ENCODE peak calls at places on chromosomes 3 and 15, in seven cellular contexts. One of them, this sample, is unnamed.

GRCh38 chr3:39376929-39377634 is 6.1 kb upstream of the SLC25A38 start:
- DNase-seq in heart right ventricle: no peak
- DNase-seq in fibroblast of lung: no peak
- DNase-seq in HFF-Myc: no peak
- DNase-seq in neural progenitor cell: no peak
- DNase-seq in IMR-90: no peak
- DNase-seq in MM.1S: no peak
- DNase-seq in this sample: no peak

GRCh38 chr3:47399531-47400270 is 18.9 kb downstream of the PTPN23 start:
- DNase-seq in heart right ventricle: no peak
- DNase-seq in fibroblast of lung: no peak
- DNase-seq in HFF-Myc: no peak
- DNase-seq in neural progenitor cell: no peak
- DNase-seq in IMR-90: peak; percentile 32
- DNase-seq in MM.1S: no peak
- DNase-seq in this sample: no peak

GRCh38 chr3:197428117-197428761 is 127.5 kb downstream of the BDH1 start:
- DNase-seq in heart right ventricle: peak; percentile 35
- DNase-seq in fibroblast of lung: peak; percentile 84
- DNase-seq in HFF-Myc: peak; percentile 12
- DNase-seq in neural progenitor cell: peak; percentile 47
- DNase-seq in IMR-90: peak; percentile 36
- DNase-seq in MM.1S: no peak
- DNase-seq in this sample: peak; percentile 51

GRCh38 chr15:77576538-77576937 is 56.2 kb downstream of the LINGO1 start:
- DNase-seq in heart right ventricle: no peak
- DNase-seq in fibroblast of lung: no peak
- DNase-seq in HFF-Myc: no peak
- DNase-seq in neural progenitor cell: no peak
- DNase-seq in IMR-90: no peak
- DNase-seq in MM.1S: no peak
- DNase-seq in this sample: no peak

GRCh38 chr3:11099306-11099705 is 55.0 kb upstream of the HRH1 start:
- DNase-seq in heart right ventricle: no peak
- DNase-seq in fibroblast of lung: peak; percentile 35
- DNase-seq in HFF-Myc: no peak
- DNase-seq in neural progenitor cell: no peak
- DNase-seq in IMR-90: no peak
- DNase-seq in MM.1S: no peak
- DNase-seq in this sample: no peak

GRCh38 chr3:28951773-28952556 is 328.9 kb upstream of the RBMS3 start:
- DNase-seq in heart right ventricle: no peak
- DNase-seq in fibroblast of lung: no peak
- DNase-seq in HFF-Myc: no peak
- DNase-seq in neural progenitor cell: no peak
- DNase-seq in IMR-90: no peak
- DNase-seq in MM.1S: no peak
- DNase-seq in this sample: no peak

GRCh38 chr3:124456506-124456905 is 273.7 kb upstream of the UMPS start:
- DNase-seq in heart right ventricle: peak; percentile 9
- DNase-seq in fibroblast of lung: no peak
- DNase-seq in HFF-Myc: no peak
- DNase-seq in neural progenitor cell: no peak
- DNase-seq in IMR-90: no peak
- DNase-seq in MM.1S: no peak
- DNase-seq in this sample: peak; percentile 49

GRCh38 chr3:169913270-169913780 is 2.0 kb downstream of the SAMD7 start:
- DNase-seq in heart right ventricle: no peak
- DNase-seq in fibroblast of lung: no peak
- DNase-seq in HFF-Myc: no peak
- DNase-seq in neural progenitor cell: no peak
- DNase-seq in IMR-90: no peak
- DNase-seq in MM.1S: no peak
- DNase-seq in this sample: no peak

GRCh38 chr3:45596290-45596791 is 1.8 kb downstream of the LIMD1 start:
- DNase-seq in heart right ventricle: no peak
- DNase-seq in fibroblast of lung: no peak
- DNase-seq in HFF-Myc: no peak
- DNase-seq in neural progenitor cell: no peak
- DNase-seq in IMR-90: no peak
- DNase-seq in MM.1S: peak; percentile 50
- DNase-seq in this sample: no peak

GRCh38 chr3:187714404-187714979 is 12.1 kb upstream of the RTP2 start:
- DNase-seq in heart right ventricle: peak; percentile 80
- DNase-seq in fibroblast of lung: peak; percentile 58
- DNase-seq in HFF-Myc: no peak
- DNase-seq in neural progenitor cell: peak; percentile 78
- DNase-seq in IMR-90: peak; percentile 73
- DNase-seq in MM.1S: peak; percentile 82
- DNase-seq in this sample: peak; percentile 71

GRCh38 chr3:123951522-123952447 is 9.2 kb downstream of the CCDC14 start:
- DNase-seq in heart right ventricle: no peak
- DNase-seq in fibroblast of lung: peak; percentile 16
- DNase-seq in HFF-Myc: no peak
- DNase-seq in neural progenitor cell: no peak
- DNase-seq in IMR-90: peak; percentile 33
- DNase-seq in MM.1S: no peak
- DNase-seq in this sample: no peak

GRCh38 chr3:45124379-45124778 is 21.8 kb downstream of the CDCP1 start:
- DNase-seq in heart right ventricle: no peak
- DNase-seq in fibroblast of lung: peak; percentile 98
- DNase-seq in HFF-Myc: peak; percentile 77
- DNase-seq in neural progenitor cell: no peak
- DNase-seq in IMR-90: peak; percentile 94
- DNase-seq in MM.1S: no peak
- DNase-seq in this sample: peak; percentile 85

GRCh38 chr15:49876401-49877038 is 242.5 kb downstream of the ATP8B4 start:
- DNase-seq in heart right ventricle: peak; percentile 29
- DNase-seq in fibroblast of lung: no peak
- DNase-seq in HFF-Myc: no peak
- DNase-seq in neural progenitor cell: peak; percentile 45
- DNase-seq in IMR-90: no peak
- DNase-seq in MM.1S: peak; percentile 10
- DNase-seq in this sample: no peak

GRCh38 chr15:60477991-60478632 is 830 bp downstream of the ICE2 start:
- DNase-seq in heart right ventricle: peak; percentile 23
- DNase-seq in fibroblast of lung: peak; percentile 62
- DNase-seq in HFF-Myc: no peak
- DNase-seq in neural progenitor cell: peak; percentile 9
- DNase-seq in IMR-90: peak; percentile 49
- DNase-seq in MM.1S: peak; percentile 36
- DNase-seq in this sample: peak; percentile 50

GRCh38 chr15:49441816-49442215 is 18.8 kb downstream of the FGF7 start:
- DNase-seq in heart right ventricle: no peak
- DNase-seq in fibroblast of lung: no peak
- DNase-seq in HFF-Myc: no peak
- DNase-seq in neural progenitor cell: no peak
- DNase-seq in IMR-90: no peak
- DNase-seq in MM.1S: no peak
- DNase-seq in this sample: no peak

GRCh38 chr15:49083471-49084284 is 37.4 kb upstream of the SECISBP2L start:
- DNase-seq in heart right ventricle: no peak
- DNase-seq in fibroblast of lung: peak; percentile 73
- DNase-seq in HFF-Myc: peak; percentile 6
- DNase-seq in neural progenitor cell: no peak
- DNase-seq in IMR-90: peak; percentile 85
- DNase-seq in MM.1S: no peak
- DNase-seq in this sample: no peak

GRCh38 chr3:55443346-55443745 is 43.8 kb downstream of the WNT5A start:
- DNase-seq in heart right ventricle: no peak
- DNase-seq in fibroblast of lung: no peak
- DNase-seq in HFF-Myc: no peak
- DNase-seq in neural progenitor cell: no peak
- DNase-seq in IMR-90: no peak
- DNase-seq in MM.1S: no peak
- DNase-seq in this sample: no peak

GRCh38 chr15:62895139-62895866 is 147.2 kb upstream of the TPM1 start:
- DNase-seq in heart right ventricle: peak; percentile 51
- DNase-seq in fibroblast of lung: peak; percentile 95
- DNase-seq in HFF-Myc: no peak
- DNase-seq in neural progenitor cell: no peak
- DNase-seq in IMR-90: peak; percentile 88
- DNase-seq in MM.1S: no peak
- DNase-seq in this sample: peak; percentile 92

GRCh38 chr3:182117583-182117982 is 405.9 kb downstream of the SOX2 start:
- DNase-seq in heart right ventricle: no peak
- DNase-seq in fibroblast of lung: peak; percentile 49
- DNase-seq in HFF-Myc: no peak
- DNase-seq in neural progenitor cell: no peak
- DNase-seq in IMR-90: no peak
- DNase-seq in MM.1S: no peak
- DNase-seq in this sample: no peak

GRCh38 chr3:176328198-176328597 is 869.1 kb downstream of the TBL1XR1 start:
- DNase-seq in heart right ventricle: no peak
- DNase-seq in fibroblast of lung: no peak
- DNase-seq in HFF-Myc: no peak
- DNase-seq in neural progenitor cell: no peak
- DNase-seq in IMR-90: no peak
- DNase-seq in MM.1S: no peak
- DNase-seq in this sample: no peak

GRCh38 chr3:63986147-63986546 is 37.1 kb downstream of the PSMD6 start:
- DNase-seq in heart right ventricle: no peak
- DNase-seq in fibroblast of lung: no peak
- DNase-seq in HFF-Myc: no peak
- DNase-seq in neural progenitor cell: peak; percentile 41
- DNase-seq in IMR-90: no peak
- DNase-seq in MM.1S: no peak
- DNase-seq in this sample: no peak
- TF ChIP-seq CTCF in heart right ventricle: no peak
- TF ChIP-seq CTCF in fibroblast of lung: no peak
- TF ChIP-seq CTCF in HFF-Myc: no peak
- TF ChIP-seq CTCF in neural progenitor cell: no peak
- TF ChIP-seq CTCF in IMR-90: no peak
- TF ChIP-seq CTCF in MM.1S: no peak
- TF ChIP-seq CTCF in this sample: no peak

DNA sequence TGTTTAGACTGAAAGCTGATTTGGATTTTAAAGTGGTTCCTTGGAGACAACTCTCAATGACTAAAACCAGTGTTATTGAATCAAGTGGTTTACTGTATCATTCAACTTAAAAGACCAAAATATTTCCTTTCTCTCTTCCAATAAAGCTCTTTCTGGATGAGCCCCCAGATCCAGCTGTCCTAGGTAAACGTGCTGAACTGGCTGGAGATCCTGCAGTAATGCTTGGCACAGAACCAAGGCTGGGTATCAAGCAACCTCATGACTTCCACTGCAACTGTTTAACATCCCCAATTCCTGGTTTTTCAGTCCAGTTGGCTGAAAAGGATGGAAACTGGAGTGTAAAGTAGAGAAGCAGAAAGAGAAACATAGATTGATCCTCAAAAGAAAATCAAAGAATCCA is 28.9 kb downstream of the SEC22C start:
- DNase-seq in heart right ventricle: no peak
- DNase-seq in fibroblast of lung: no peak
- DNase-seq in HFF-Myc: no peak
- DNase-seq in neural progenitor cell: no peak
- DNase-seq in IMR-90: no peak
- DNase-seq in MM.1S: no peak
- DNase-seq in this sample: no peak
- H3K4me3 ChIP-seq in heart right ventricle: no peak overlapping the region
- H3K4me3 ChIP-seq in fibroblast of lung: no peak overlapping the region
- H3K4me3 ChIP-seq in HFF-Myc: no peak overlapping the region
- H3K4me3 ChIP-seq in neural progenitor cell: no peak overlapping the region
- H3K4me3 ChIP-seq in IMR-90: no peak overlapping the region
- H3K4me3 ChIP-seq in MM.1S: no peak overlapping the region
- H3K4me3 ChIP-seq in this sample: no peak overlapping the region

GRCh38 chr15:34435658-34436057 is 1.9 kb downstream of the GOLGA8A start:
- DNase-seq in heart right ventricle: no peak
- DNase-seq in fibroblast of lung: no peak
- DNase-seq in HFF-Myc: no peak
- DNase-seq in neural progenitor cell: peak; percentile 3
- DNase-seq in IMR-90: no peak
- DNase-seq in MM.1S: no peak
- DNase-seq in this sample: no peak

GRCh38 chr15:34437687-34438086 is at the start of gene GOLGA8A:
- DNase-seq in heart right ventricle: peak; percentile 56
- DNase-seq in fibroblast of lung: peak; percentile 67
- DNase-seq in HFF-Myc: peak; percentile 38
- DNase-seq in neural progenitor cell: peak; percentile 89
- DNase-seq in IMR-90: peak; percentile 51
- DNase-seq in MM.1S: peak; percentile 94
- DNase-seq in this sample: peak; percentile 65

GRCh38 chr15:34434627-34435305 is 2.8 kb downstream of the GOLGA8A start:
- DNase-seq in heart right ventricle: no peak
- DNase-seq in fibroblast of lung: no peak
- DNase-seq in HFF-Myc: no peak
- DNase-seq in neural progenitor cell: no peak
- DNase-seq in IMR-90: no peak
- DNase-seq in MM.1S: no peak
- DNase-seq in this sample: no peak

GRCh38 chr15:34436126-34436955 is 1.3 kb downstream of the GOLGA8A start:
- DNase-seq in heart right ventricle: no peak
- DNase-seq in fibroblast of lung: peak; percentile 17
- DNase-seq in HFF-Myc: no peak
- DNase-seq in neural progenitor cell: peak; percentile 27
- DNase-seq in IMR-90: no peak
- DNase-seq in MM.1S: peak; percentile 12
- DNase-seq in this sample: peak; percentile 6

DNA sequence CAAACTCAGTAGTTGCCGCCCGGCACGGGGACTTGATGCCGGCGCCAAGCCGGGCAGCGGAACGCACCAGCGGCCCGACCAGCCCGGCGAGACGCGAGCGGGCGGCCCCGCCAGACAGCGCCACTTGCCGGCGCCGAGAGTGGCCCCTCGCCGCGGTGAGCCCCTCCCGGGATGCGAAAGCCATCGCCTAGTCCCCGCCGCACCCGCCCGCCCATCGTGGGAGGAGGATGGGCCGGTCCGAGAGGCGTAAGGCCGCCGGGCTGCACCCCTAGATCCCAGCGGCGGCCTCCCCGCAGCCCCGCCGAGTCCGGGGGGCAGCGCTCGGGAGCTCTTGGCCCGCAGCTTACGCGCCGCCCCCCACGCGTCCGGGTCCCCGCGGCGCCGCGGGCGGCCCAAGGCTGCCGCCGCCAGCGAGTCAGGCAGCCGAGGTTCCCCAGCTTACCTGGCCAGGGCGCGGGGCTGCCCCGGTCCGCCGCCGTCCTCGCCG is 609 bp downstream of the GOLGA8A start:
- DNase-seq in heart right ventricle: peak; percentile 19
- DNase-seq in fibroblast of lung: peak; percentile 56
- DNase-seq in HFF-Myc: no peak
- DNase-seq in neural progenitor cell: peak; percentile 82
- DNase-seq in IMR-90: peak; percentile 4
- DNase-seq in MM.1S: peak; percentile 65
- DNase-seq in this sample: peak; percentile 32
- TF ChIP-seq CTCF in heart right ventricle: peak; percentile 42
- TF ChIP-seq CTCF in fibroblast of lung: no peak
- TF ChIP-seq CTCF in HFF-Myc: no peak
- TF ChIP-seq CTCF in neural progenitor cell: peak; percentile 31
- TF ChIP-seq CTCF in IMR-90: no peak
- TF ChIP-seq CTCF in MM.1S: peak; percentile 23
- TF ChIP-seq CTCF in this sample: peak; percentile 3

DNA sequence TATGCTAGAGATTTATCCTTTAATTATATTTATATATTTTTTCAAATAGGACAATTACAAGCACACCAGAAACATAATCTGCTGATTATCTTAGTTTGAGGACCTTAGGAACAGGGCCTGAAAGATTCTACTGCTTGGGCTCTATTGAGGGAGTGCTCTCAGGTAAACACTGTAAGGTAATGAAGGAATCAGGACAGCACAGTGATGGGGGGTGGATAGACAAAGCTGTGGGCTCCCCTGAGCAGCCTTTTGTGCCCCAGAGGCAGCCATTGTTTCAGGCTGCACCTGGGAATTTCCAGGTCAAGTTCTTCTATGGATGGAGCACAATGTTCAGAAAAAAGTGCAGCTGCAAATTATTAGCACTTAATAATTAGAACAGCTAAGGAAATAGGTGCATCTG is 848.0 kb upstream of the CADM2 start:
- DNase-seq in heart right ventricle: no peak
- DNase-seq in fibroblast of lung: no peak
- DNase-seq in HFF-Myc: no peak
- DNase-seq in neural progenitor cell: no peak
- DNase-seq in IMR-90: no peak
- DNase-seq in MM.1S: no peak
- DNase-seq in this sample: no peak
- H3K4me3 ChIP-seq in heart right ventricle: no peak overlapping the region
- H3K4me3 ChIP-seq in fibroblast of lung: no peak overlapping the region
- H3K4me3 ChIP-seq in HFF-Myc: no peak overlapping the region
- H3K4me3 ChIP-seq in neural progenitor cell: no peak overlapping the region
- H3K4me3 ChIP-seq in IMR-90: no peak overlapping the region
- H3K4me3 ChIP-seq in MM.1S: no peak overlapping the region
- H3K4me3 ChIP-seq in this sample: no peak overlapping the region

This sample was measured in astrocyte of the spinal cord.